ENCODE peak calls at places on chromosomes 6 and 20, in nine cellular contexts. O, U, C, X, Q, Z, D, M and B are unnamed samples.

GRCh38 chr6:152776833-152777232 is 26.2 kb downstream of the VIP start:
- DNase-seq in O (no peak), U (no peak), C (no peak), X (no peak), Q (no peak), Z (no peak), D (no peak), M (no peak), B (no peak)

GRCh38 chr6:160088069-160088773 is 33.4 kb upstream of the SLC22A1 start:
- DNase-seq in O (no peak), U (peak), C (peak), X (no peak), Q (no peak), Z (peak), D (peak), M (no peak), B (no peak)

GRCh38 chr6:80215063-80215462 is 108.6 kb downstream of the BCKDHB start:
- DNase-seq in O (no peak), U (no peak), C (no peak), X (no peak), Q (no peak), Z (no peak), D (no peak), M (no peak), B (no peak)

GRCh38 chr20:22462975-22463914 is 121.1 kb downstream of the FOXA2 start:
- DNase-seq in O (no peak), U (no peak), C (no peak), X (no peak), Q (no peak), Z (no peak), D (no peak), M (no peak), B (no peak)

GRCh38 chr6:47698342-47698787 is at the start of gene ADGRF4:
- DNase-seq in O (no peak), U (no peak), C (no peak), X (no peak), Q (no peak), Z (peak), D (no peak), M (no peak), B (no peak)

GRCh38 chr6:38100380-38100779 is 280.9 kb downstream of the ZFAND3 start:
- DNase-seq in O (no peak), U (no peak), C (no peak), X (no peak), Q (peak), Z (no peak), D (no peak), M (no peak), B (no peak)

GRCh38 chr6:166595061-166595780 is 8.7 kb upstream of the RAMACL start:
- DNase-seq in O (no peak), U (peak), C (no peak), X (no peak), Q (no peak), Z (no peak), D (no peak), M (no peak), B (no peak)

GRCh38 chr20:44601801-44602204 is 19.4 kb downstream of the PKIG start:
- DNase-seq in O (no peak), U (no peak), C (peak), X (no peak), Q (no peak), Z (peak), D (peak), M (no peak), B (no peak)

GRCh38 chr6:42511803-42512422 is 51.9 kb upstream of the UBR2 start:
- DNase-seq in O (no peak), U (peak), C (no peak), X (no peak), Q (no peak), Z (no peak), D (no peak), M (no peak), B (no peak)

GRCh38 chr6:44072959-44073611 is 54.2 kb downstream of the MRPL14 start:
- DNase-seq in O (peak), U (peak), C (peak), X (peak), Q (peak), Z (peak), D (peak), M (peak), B (peak)